ENCODE peak calls at places on chromosomes 7 and 10, in nine cellular contexts. O, P, J, Z, F, U, B, X and Q are unnamed samples.

GRCh38 chr10:72274730-72275350 is 1.1 kb downstream of the DDIT4 start:
- DNase-seq in P (peak), X (peak), O (peak), U (peak), Z (peak), J (peak), F (peak), B (no peak), Q (no peak)

GRCh38 chr10:129888784-129889616 is 75.1 kb downstream of the EBF3 start:
- DNase-seq in J (peak), U (peak), F (peak), O (peak), Z (no peak), B (peak), P (no peak), X (peak), Q (no peak)

GRCh38 chr7:48938539-48938938 is 14.2 kb downstream of the CDC14C start:
- DNase-seq in Z (no peak), O (no peak), B (no peak), U (no peak), P (no peak), J (no peak), X (no peak), F (no peak), Q (no peak)

GRCh38 chr7:50782376-50783208 is at the start of gene GRB10:
- DNase-seq in X (no peak), B (no peak), J (no peak), Z (peak), F (no peak), U (peak), P (no peak), O (peak), Q (no peak)

GRCh38 chr10:76881477-76882220 is 756.0 kb downstream of the KCNMA1 start:
- DNase-seq in U (no peak), F (no peak), X (no peak), J (no peak), Z (no peak), B (no peak), P (no peak), O (no peak), Q (no peak)

GRCh38 chr7:92833024-92833765 is 3.2 kb downstream of the CDK6 start:
- DNase-seq in U (peak), J (peak), O (peak), F (peak), B (peak), Z (peak), X (peak), P (peak), Q (peak)

GRCh38 chr10:91864099-91864498 is 45.2 kb downstream of the FGFBP3 start:
- DNase-seq in X (no peak), J (no peak), Z (no peak), O (no peak), P (no peak), B (no peak), F (no peak), U (no peak), Q (no peak)

GRCh38 chr10:90344226-90344625 is 513.6 kb downstream of the HTR7 start:
- DNase-seq in Z (no peak), P (no peak), O (no peak), F (no peak), U (no peak), X (no peak), J (no peak), B (no peak), Q (no peak)

GRCh38 chr10:73183882-73184281 is 16.0 kb downstream of the FAM149B1 start:
- DNase-seq in F (no peak), J (no peak), P (no peak), Z (no peak), U (no peak), X (no peak), B (no peak), O (no peak), Q (no peak)